ENCODE peak calls at places on chromosomes 3 and 15, in seven cellular contexts. F is mesothelial cell of epicardium, J is AG04449, Z is SW480, M is cerebellum, E is PC-3, S is kidney glomerular epithelial cell. Y is an unnamed sample.

GRCh38 chr15:43777293-43777819 is 590 bp upstream of the ELL3 start:
- DNase-seq in J (no peak), Z (peak), F (peak), M (peak), S (peak), E (peak), Y (peak)

GRCh38 chr15:34993413-34993812 is 5.3 kb upstream of the ZNF770 start:
- DNase-seq in E (peak), J (no peak), Z (no peak), F (no peak), S (no peak), M (no peak), Y (no peak)

GRCh38 chr3:109228391-109229080 is 87.8 kb downstream of the DPPA2 start:
- DNase-seq in S (no peak), F (no peak), J (no peak), E (no peak), M (no peak), Z (no peak), Y (no peak)

GRCh38 chr3:184002469-184002868 is 15.2 kb downstream of the ABCC5 start:
- DNase-seq in M (no peak), F (no peak), S (no peak), J (no peak), Z (no peak), E (no peak), Y (no peak)

GRCh38 chr3:49098429-49098828 is 4.6 kb upstream of the QRICH1 start:
- DNase-seq in S (no peak), M (no peak), J (no peak), Z (no peak), E (no peak), F (no peak), Y (no peak)

GRCh38 chr3:99586680-99587079 is 51.7 kb upstream of the COL8A1 start:
- DNase-seq in S (peak), F (no peak), M (no peak), J (no peak), Z (no peak), E (no peak), Y (no peak)

GRCh38 chr3:179884136-179884535 is 152.6 kb downstream of the PEX5L start:
- DNase-seq in Z (no peak), M (no peak), J (no peak), F (no peak), E (no peak), S (no peak), Y (no peak)

GRCh38 chr3:6273878-6274277 is 587.0 kb upstream of the GRM7 start:
- DNase-seq in F (no peak), E (no peak), S (no peak), J (no peak), M (no peak), Z (no peak), Y (no peak)

GRCh38 chr15:25717116-25717755 is 145.9 kb downstream of the ATP10A start:
- DNase-seq in M (no peak), S (no peak), Z (no peak), F (no peak), J (peak), E (no peak), Y (no peak)

GRCh38 chr3:60746043-60746638 is 505.1 kb downstream of the FHIT start:
- DNase-seq in J (no peak), F (no peak), Z (peak), E (no peak), S (peak), M (no peak), Y (no peak)

GRCh38 chr3:90044417-90044816 is 937.0 kb downstream of the EPHA3 start:
- DNase-seq in M (no peak), E (no peak), J (no peak), F (no peak), S (no peak), Z (no peak), Y (no peak)

Y was measured in NCI-H1048.